ENCODE peak calls at places on chromosomes 5 and 9, in four cellular contexts. O is psoas muscle, U is Caco-2, W is HCT116. X is an unnamed sample. For H3K36me3, the result is how much of the 10 kb centered on the place peaks cover.

GRCh38 chr9:33103381-33104110 is 27.1 kb upstream of the SMU1 start:
- DNase-seq in O (no peak), U (no peak), W (no peak), X (no peak)

GRCh38 chr5:174303035-174303434 is 257.5 kb downstream of the NSG2 start:
- DNase-seq in O (no peak), U (no peak), W (no peak), X (no peak)

GRCh38 chr9:71071633-71072032 is 49.8 kb downstream of the TRPM3 start:
- DNase-seq in O (no peak), U (no peak), W (no peak), X (no peak)

GRCh38 chr5:178330791-178331404 is 98.3 kb upstream of the PHYKPL start:
- DNase-seq in O (no peak), U (no peak), W (no peak), X (no peak)

GRCh38 chr5:134527156-134527960 is 1.9 kb downstream of the JADE2 start:
- DNase-seq in O (peak), U (peak), W (no peak), X (peak)

GRCh38 chr9:132168347-132168746 is 6.5 kb downstream of the NTNG2 start:
- DNase-seq in O (peak), U (no peak), W (no peak), X (no peak)

GRCh38 chr5:80103375-80103774 is 68.2 kb downstream of the THBS4 start:
- DNase-seq in O (no peak), U (no peak), W (no peak), X (no peak)

GRCh38 chr9:93288891-93289883 is 105.2 kb downstream of the WNK2 start:
- DNase-seq in O (no peak), U (no peak), W (no peak), X (peak)

GRCh38 chr9:113417370-113417769 is 6.8 kb downstream of the C9orf43 start:
- DNase-seq in O (no peak), U (no peak), W (no peak), X (no peak)

GRCh38 chr9:119761737-119762136 is 392.5 kb upstream of the BRINP1 start:
- DNase-seq in O (no peak), U (no peak), W (no peak), X (peak)

GRCh38 chr9:134406366-134407122 is 80.3 kb downstream of the RXRA start:
- DNase-seq in O (peak), U (no peak), W (no peak), X (no peak)

GRCh38 chr5:43279548-43280274 is 33.5 kb downstream of the HMGCS1 start:
- DNase-seq in O (no peak), U (no peak), W (no peak), X (no peak)

GRCh38 chr9:79131876-79132377 is 439.8 kb upstream of the TLE4 start:
- DNase-seq in O (no peak), U (no peak), W (no peak), X (no peak)

GRCh38 chr5:16392718-16393117 is 72.9 kb downstream of the ZNF622 start:
- DNase-seq in O (no peak), U (no peak), W (no peak), X (no peak)

GRCh38 chr5:174459832-174460448 is 264.4 kb upstream of the MSX2 start:
- DNase-seq in O (no peak), U (no peak), W (no peak), X (no peak)

GRCh38 chr9:96219615-96220257 is 82.2 kb downstream of the HSD17B3 start:
- DNase-seq in O (peak), U (no peak), W (no peak), X (no peak)

GRCh38 chr5:146595088-146595487 is 79.1 kb upstream of the GPR151 start:
- DNase-seq in O (no peak), U (no peak), W (no peak), X (no peak)

GRCh38 chr5:51495672-51496071 is 112.4 kb downstream of the ISL1 start:
- DNase-seq in O (no peak), U (no peak), W (no peak), X (peak)

GRCh38 chr5:88588609-88589008 is 294.4 kb downstream of the MEF2C start:
- DNase-seq in O (no peak), U (no peak), W (no peak), X (no peak)

GRCh38 chr5:94872526-94872925 is 254.1 kb downstream of the SLF1 start:
- DNase-seq in O (no peak), U (no peak), W (no peak), X (no peak)

GRCh38 chr9:80701061-80701460 is 988.3 kb downstream of the TLE1 start:
- DNase-seq in O (no peak), U (no peak), W (no peak), X (no peak)

GRCh38 chr5:140214831-140215230 is 39.8 kb downstream of the CYSTM1 start:
- DNase-seq in O (peak), U (no peak), W (no peak), X (peak)

GRCh38 chr5:14748180-14748900 is 83.8 kb downstream of the OTULIN start:
- DNase-seq in O (peak), U (no peak), W (no peak), X (no peak)

GRCh38 chr9:129451669-129452068 is 169.2 kb downstream of the C9orf50 start:
- DNase-seq in O (no peak), U (no peak), W (no peak), X (no peak)

GRCh38 chr9:124784503-124784902 is 7.6 kb downstream of the OLFML2A start:
- DNase-seq in O (no peak), U (no peak), W (no peak), X (no peak)

GRCh38 chr5:120160120-120160895 is 303.8 kb upstream of the PRR16 start:
- DNase-seq in O (no peak), U (no peak), W (no peak), X (no peak)

GRCh38 chr5:132083065-132083678 is 9.6 kb downstream of the CSF2 start:
- DNase-seq in O (no peak), U (no peak), W (no peak), X (no peak)

GRCh38 chr5:132080595-132080994 is 7.0 kb downstream of the CSF2 start:
- DNase-seq in O (no peak), U (no peak), W (no peak), X (no peak)

GRCh38 chr5:132079619-132080018 is 6.0 kb downstream of the CSF2 start:
- DNase-seq in O (no peak), U (no peak), W (no peak), X (no peak)

GRCh38 chr5:132082329-132083023 is 8.9 kb downstream of the CSF2 start:
- DNase-seq in O (no peak), U (no peak), W (no peak), X (no peak)

DNA sequence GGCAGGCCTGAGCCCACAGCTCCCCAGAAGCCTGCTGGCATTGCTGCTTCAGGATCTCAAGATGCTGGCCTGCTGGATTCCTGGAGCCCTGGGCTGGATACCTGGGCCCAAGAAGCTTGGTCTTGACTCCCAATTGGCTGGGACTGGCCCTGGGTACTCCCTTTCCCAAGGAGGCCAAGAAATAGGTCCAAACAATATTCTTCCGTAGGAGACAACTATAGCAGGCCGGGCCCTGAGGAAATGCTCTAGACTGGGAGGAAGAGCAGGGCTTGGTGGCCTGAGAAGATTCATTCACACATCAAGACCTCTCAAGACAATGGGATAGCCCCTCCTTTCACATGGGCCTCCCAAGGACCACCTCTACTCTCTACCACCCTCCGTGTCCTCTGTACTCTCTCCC is 7.9 kb downstream of the CSF2 start:
- DNase-seq in O (no peak), U (no peak), W (no peak), X (no peak)
- H3K4me3 ChIP-seq in O (no peak), U (no peak), W (no peak), X (no peak)

GRCh38 chr9:20289416-20289815 is 332.9 kb downstream of the MLLT3 start:
- DNase-seq in O (no peak), U (no peak), W (no peak), X (no peak)

GRCh38 chr9:20291201-20291600 is 331.1 kb downstream of the MLLT3 start:
- DNase-seq in O (no peak), U (no peak), W (no peak), X (no peak)

GRCh38 chr9:20290287-20290686 is 332.0 kb downstream of the MLLT3 start:
- DNase-seq in O (no peak), U (no peak), W (no peak), X (no peak)

GRCh38 chr9:20294351-20294750 is 327.9 kb downstream of the MLLT3 start:
- DNase-seq in O (no peak), U (no peak), W (no peak), X (no peak)

DNA sequence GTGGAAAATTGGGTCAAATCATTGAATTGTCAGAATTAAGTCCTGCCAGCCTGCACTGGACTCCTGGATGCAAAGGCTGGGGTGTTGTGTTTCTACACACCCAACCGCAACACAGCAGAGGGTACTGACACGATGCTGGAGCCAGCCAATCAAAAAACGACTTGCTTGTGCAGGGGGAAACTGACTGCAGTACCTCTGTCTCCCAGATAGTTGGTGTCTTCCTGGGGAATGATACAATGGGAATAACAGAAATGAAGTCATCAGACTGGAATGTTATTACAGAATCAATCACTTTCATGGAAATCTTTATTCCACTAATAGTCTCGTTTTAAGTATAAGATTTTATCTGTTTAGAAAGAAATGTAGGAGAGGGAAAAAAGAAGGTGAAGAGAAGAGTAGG is 330.3 kb downstream of the MLLT3 start:
- DNase-seq in O (no peak), U (no peak), W (peak), X (no peak)
- TF ChIP-seq CTCF in O (no peak), U (no peak), W (no peak), X (peak)

GRCh38 chr5:151037561-151038291 is 17.3 kb downstream of the GPX3 start:
- DNase-seq in O (peak), U (no peak), W (no peak), X (no peak)

GRCh38 chr5:151038292-151038745 is 17.9 kb downstream of the GPX3 start:
- DNase-seq in O (no peak), U (no peak), W (no peak), X (no peak)

GRCh38 chr5:151040211-151040747 is 19.9 kb downstream of the GPX3 start:
- DNase-seq in O (peak), U (peak), W (peak), X (no peak)

GRCh38 chr5:151038801-151039238 is 18.4 kb downstream of the GPX3 start:
- DNase-seq in O (no peak), U (no peak), W (no peak), X (no peak)

DNA sequence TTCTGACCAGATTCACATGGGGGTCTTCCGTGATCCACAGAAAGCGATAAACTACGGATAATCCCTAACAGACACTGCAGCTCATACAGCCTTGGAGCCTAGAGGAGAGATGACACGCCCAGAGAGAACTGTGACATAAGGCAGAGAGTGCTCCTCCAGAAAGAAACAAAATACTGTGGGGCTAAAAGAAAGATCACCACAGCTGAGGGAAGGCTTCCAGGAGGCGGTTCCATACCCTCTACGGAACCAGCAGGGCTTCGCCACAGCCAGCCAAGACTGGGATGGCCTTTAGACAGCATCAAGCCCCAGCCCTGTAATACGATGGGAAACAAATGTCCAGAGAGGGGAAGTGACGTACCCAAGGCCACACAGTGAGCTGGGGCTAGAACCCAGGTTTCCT is 19.3 kb downstream of the GPX3 start:
- DNase-seq in O (peak), U (no peak), W (no peak), X (no peak)
- H3K36me3 ChIP-seq in O (under half), U (under half), W (under half), X (under half)

GRCh38 chr5:31193591-31194457 is at the start of gene CDH6:
- DNase-seq in O (no peak), U (peak), W (no peak), X (peak)
- H3K4me3 ChIP-seq in O (peak), U (peak), W (no peak), X (peak)

GRCh38 chr5:116042375-116042774 is 10.1 kb downstream of the ARL14EPL start:
- DNase-seq in O (no peak), U (no peak), W (no peak), X (no peak)

GRCh38 chr5:116032991-116033390 is 719 bp downstream of the ARL14EPL start:
- DNase-seq in O (no peak), U (no peak), W (no peak), X (no peak)

GRCh38 chr5:116035123-116035522 is 2.9 kb downstream of the ARL14EPL start:
- DNase-seq in O (no peak), U (no peak), W (no peak), X (peak)

GRCh38 chr5:116038817-116039216 is 6.5 kb downstream of the ARL14EPL start:
- DNase-seq in O (no peak), U (no peak), W (no peak), X (no peak)

DNA sequence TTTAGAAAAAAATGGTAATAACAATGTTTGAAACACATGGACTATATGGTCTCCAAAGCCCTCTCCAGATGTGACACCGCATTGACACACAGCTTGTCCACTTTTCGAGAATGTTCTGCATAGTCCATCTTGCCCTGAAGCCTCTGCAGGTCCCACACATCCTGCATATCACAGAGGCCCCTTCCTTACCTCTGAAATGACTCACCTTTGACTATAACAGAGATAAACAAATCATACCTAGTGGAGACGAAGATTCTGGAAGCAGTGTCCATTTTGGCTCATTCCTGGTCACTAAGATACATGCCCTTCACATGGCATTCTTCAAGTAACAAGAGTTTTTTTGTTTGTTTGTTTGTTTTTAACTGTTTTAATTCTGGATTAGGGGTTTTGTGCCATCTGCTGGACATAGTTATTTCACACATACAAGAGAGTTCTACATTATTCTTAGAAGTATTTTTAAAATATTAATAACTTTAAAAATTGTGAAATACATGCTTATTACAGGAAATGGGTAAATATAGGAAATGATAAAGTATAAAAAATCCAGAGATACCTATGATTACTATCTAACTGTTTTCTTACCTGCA is 5.1 kb downstream of the ARL14EPL start:
- DNase-seq in O (no peak), U (no peak), W (peak), X (no peak)
- TF ChIP-seq CTCF in O (no peak), U (no peak), W (peak), X (peak)

DNA sequence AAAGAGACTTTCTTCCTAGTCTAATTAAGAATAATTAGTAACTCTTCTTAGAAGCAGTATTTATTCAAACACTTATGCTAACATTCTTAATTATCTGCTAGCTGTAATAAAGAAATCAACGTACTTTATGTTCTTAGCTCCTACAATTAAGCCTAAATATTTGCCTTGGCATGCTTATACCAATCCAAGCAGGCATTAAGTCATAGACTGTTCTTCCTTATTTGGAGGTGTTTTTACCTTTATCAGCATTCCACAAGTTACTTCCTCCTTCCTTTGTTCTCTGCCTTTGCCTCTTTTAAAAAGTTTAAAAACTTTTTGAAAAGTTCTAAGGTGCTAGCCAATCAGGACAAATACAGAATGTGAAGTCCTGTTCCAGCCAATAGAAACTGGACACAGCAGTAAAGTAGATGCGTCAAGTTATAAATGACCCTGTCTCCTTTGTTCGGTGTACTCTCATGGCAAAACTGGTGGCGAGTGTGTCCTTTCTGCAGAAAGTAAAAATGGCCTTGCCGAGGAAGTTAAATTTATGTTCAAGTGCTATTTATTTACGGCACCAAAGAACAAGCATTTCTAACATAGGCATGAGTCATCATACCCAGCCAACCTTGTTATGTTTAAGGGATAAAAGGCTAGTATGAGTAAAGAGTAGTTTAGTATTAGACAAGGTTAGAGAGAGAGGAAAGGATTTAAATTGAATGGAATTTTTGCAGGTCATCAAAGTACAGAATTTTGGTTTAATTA is 58.6 kb downstream of the GPBP1 start:
- DNase-seq in O (no peak), U (no peak), W (no peak), X (no peak)
- H3K36me3 ChIP-seq in O (under half), U (under half), W (under half), X (under half)

DNA sequence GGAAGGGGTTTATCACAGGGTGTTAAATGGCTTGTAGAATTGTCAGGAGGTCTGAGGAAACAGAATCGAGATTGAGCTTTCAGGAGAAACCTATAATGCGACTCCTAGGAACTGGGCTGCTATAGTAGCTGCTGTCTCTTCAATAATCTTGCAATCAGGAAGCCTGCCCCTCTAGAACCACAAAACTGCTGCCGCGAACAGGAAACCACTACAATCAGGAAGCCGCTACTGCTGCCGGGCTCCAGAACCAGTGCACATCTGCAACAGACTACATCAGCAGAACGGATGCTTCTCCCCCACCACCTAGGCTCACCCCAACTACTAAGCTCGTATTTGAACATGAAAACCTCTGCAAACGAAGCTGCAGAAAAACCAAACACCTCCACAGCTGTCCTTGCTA is 31.6 kb downstream of the TNFSF8 start:
- DNase-seq in O (peak), U (no peak), W (no peak), X (no peak)
- H3K4me3 ChIP-seq in O (no peak), U (no peak), W (no peak), X (no peak)

DNA sequence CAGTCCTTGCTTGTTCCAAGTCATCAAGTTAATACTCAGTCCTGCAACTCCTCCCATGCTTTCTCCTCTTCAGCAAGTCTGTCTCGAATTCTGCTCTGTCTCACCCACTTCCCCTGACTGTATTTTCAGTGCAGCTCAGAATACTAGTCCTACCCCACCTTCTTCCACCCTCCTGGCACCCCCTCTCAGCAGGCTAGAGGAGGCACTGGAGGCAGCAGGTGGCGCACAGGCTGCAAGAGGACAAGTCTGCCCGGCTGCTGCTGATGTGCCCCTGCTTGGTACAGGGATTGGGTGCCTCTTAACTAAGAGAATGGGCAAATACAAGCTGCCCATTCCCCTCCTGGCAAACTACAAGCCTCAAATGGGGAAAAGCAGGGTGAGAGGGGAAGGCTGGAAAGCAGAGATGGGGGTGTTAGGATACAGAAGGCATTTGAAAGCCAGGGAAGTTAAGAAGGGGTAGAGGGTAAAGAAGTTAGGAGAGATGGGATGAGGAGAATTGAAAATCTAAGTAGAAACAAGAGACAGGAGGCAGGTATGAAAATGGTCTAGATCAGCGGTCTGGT is 5.0 kb downstream of the TLN1 start:
- DNase-seq in O (no peak), U (no peak), W (no peak), X (peak)
- TF ChIP-seq CTCF in O (no peak), U (no peak), W (no peak), X (peak)